ENCODE peak calls at places on chromosomes 11 and 22, in four cellular contexts. J is GM10248; F is T-helper 2 cell; N is CD4-positive, CD25-positive, alpha-beta regulatory T cell. L is an unnamed sample.

GRCh38 chr22:44379817-44380560 is 67.2 kb upstream of the SHISAL1 start:
- DNase-seq in J (no peak), F (no peak), N (no peak), L (no peak)

GRCh38 chr11:31500560-31500959 is 8.9 kb downstream of the IMMP1L start:
- DNase-seq in J (no peak), F (no peak), N (no peak), L (no peak)

GRCh38 chr22:35458547-35459422 is 58.8 kb downstream of the MCM5 start:
- DNase-seq in J (no peak), F (no peak), N (no peak), L (no peak)

GRCh38 chr11:71065794-71066193 is 186.6 kb downstream of the SHANK2 start:
- DNase-seq in J (no peak), F (no peak), N (no peak), L (no peak)

GRCh38 chr11:1071571-1072115 is 3.0 kb upstream of the MUC2 start:
- DNase-seq in J (no peak), F (no peak), N (no peak), L (no peak)

GRCh38 chr11:22169833-22170232 is 23.1 kb upstream of the ANO5 start:
- DNase-seq in J (no peak), F (no peak), N (no peak), L (no peak)

GRCh38 chr22:17774206-17774927 is at the start of gene BID:
- DNase-seq in J (peak), F (peak), N (peak), L (no peak)

GRCh38 chr22:37192232-37192631 is 4.2 kb upstream of the C1QTNF6 start:
- DNase-seq in J (no peak), F (no peak), N (no peak), L (no peak)

GRCh38 chr11:8231979-8232378 is 31.7 kb downstream of the LMO1 start:
- DNase-seq in J (no peak), F (no peak), N (no peak), L (no peak)

GRCh38 chr22:29477919-29478318 is 2.1 kb upstream of the NEFH start:
- DNase-seq in J (no peak), F (no peak), N (no peak), L (no peak)